ENCODE peak calls at places on chromosomes 3 and 15, in eight cellular contexts. G, Y, L, N, T, W, B and D are unnamed samples.
A peak's percentile ranks its signal among the peaks of the same experiment; 100 is the strongest.

GRCh38 chr15:99105516-99106341 is 849 bp downstream of the SYNM start:
- DNase-seq in G (peak; percentile 27), Y (peak; percentile 61), L (peak; percentile 37), N (peak; percentile 66), T (peak; percentile 72), W (peak; percentile 36), B (peak; percentile 12), D (peak; percentile 84)

GRCh38 chr15:63860161-63860954 is 26.6 kb upstream of the HERC1 start:
- DNase-seq in G (peak; percentile 83), Y (no peak), L (peak; percentile 14), N (no peak), T (no peak), W (no peak), B (peak; percentile 48), D (no peak)

GRCh38 chr15:60507596-60508424 is 28.9 kb upstream of the ICE2 start:
- DNase-seq in G (peak; percentile 79), Y (peak; percentile 62), L (peak; percentile 33), N (peak; percentile 77), T (peak; percentile 52), W (peak; percentile 32), B (peak; percentile 17), D (no peak)

GRCh38 chr3:146640361-146640760 is 35.2 kb upstream of the PLSCR5 start:
- DNase-seq in G (no peak), Y (no peak), L (no peak), N (no peak), T (no peak), W (no peak), B (no peak), D (no peak)

GRCh38 chr3:197549261-197549885 is 6.4 kb downstream of the BDH1 start:
- DNase-seq in G (no peak), Y (no peak), L (no peak), N (no peak), T (no peak), W (no peak), B (no peak), D (peak; percentile 44)

GRCh38 chr15:68484696-68485400 is 52.9 kb upstream of the ITGA11 start:
- DNase-seq in G (no peak), Y (no peak), L (no peak), N (peak; percentile 59), T (no peak), W (peak; percentile 76), B (no peak), D (no peak)

GRCh38 chr3:113783463-113783862 is 36.6 kb downstream of the ATP6V1A start:
- DNase-seq in G (no peak), Y (no peak), L (no peak), N (peak; percentile 98), T (no peak), W (no peak), B (no peak), D (no peak)

GRCh38 chr3:150401285-150401684 is 6.8 kb upstream of the TSC22D2 start:
- DNase-seq in G (no peak), Y (peak; percentile 58), L (no peak), N (no peak), T (no peak), W (no peak), B (no peak), D (no peak)

GRCh38 chr3:52529376-52530333 is 4.0 kb downstream of the NT5DC2 start:
- DNase-seq in G (no peak), Y (no peak), L (peak; percentile 7), N (peak; percentile 46), T (no peak), W (peak; percentile 43), B (no peak), D (peak; percentile 73)

GRCh38 chr3:123750659-123751420 is 133.3 kb downstream of the MYLK start:
- DNase-seq in G (no peak), Y (no peak), L (no peak), N (peak; percentile 95), T (peak; percentile 54), W (no peak), B (no peak), D (no peak)

GRCh38 chr3:123751478-123751877 is 132.7 kb downstream of the MYLK start:
- DNase-seq in G (no peak), Y (no peak), L (no peak), N (peak; percentile 58), T (no peak), W (no peak), B (no peak), D (no peak)

GRCh38 chr3:123753321-123753720 is 130.8 kb downstream of the MYLK start:
- DNase-seq in G (no peak), Y (no peak), L (no peak), N (no peak), T (no peak), W (no peak), B (no peak), D (no peak)

GRCh38 chr3:123750209-123750608 is 133.9 kb downstream of the MYLK start:
- DNase-seq in G (no peak), Y (no peak), L (no peak), N (no peak), T (no peak), W (no peak), B (no peak), D (no peak)

DNA sequence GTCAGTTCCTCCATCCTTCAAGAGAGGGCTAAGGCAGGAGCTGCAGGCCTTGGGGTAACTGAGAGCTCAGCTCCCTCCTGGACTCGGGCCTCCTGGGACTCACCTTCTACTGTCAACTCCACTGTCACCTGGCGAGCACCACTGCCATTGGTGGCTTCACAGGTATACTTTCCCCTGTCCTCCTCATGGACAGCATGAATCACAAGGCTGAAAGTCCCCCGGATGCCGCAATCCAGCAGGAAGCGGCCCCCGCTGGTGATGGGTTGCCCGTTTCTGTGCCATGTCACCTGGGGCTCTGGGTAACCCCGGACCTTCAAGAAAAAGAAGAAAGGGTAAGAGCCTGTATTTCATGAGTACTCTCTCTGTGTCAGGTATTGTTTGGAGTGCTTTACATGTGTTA is 131.9 kb downstream of the MYLK start:
- DNase-seq in G (no peak), Y (no peak), L (no peak), N (no peak), T (no peak), W (no peak), B (no peak), D (no peak)
- H3K4me1 ChIP-seq in G (no peaks in the 10 kb centered on the region), Y (peaks cover 38% of the 10 kb centered on the region), L (peaks cover 15% of the 10 kb centered on the region), N (peaks cover 40% of the 10 kb centered on the region), T (no peaks in the 10 kb centered on the region), W (no peaks in the 10 kb centered on the region), B (no peaks in the 10 kb centered on the region), D (peaks cover 41% of the 10 kb centered on the region)

GRCh38 chr3:144127014-144127413 is 155.4 kb downstream of the DIPK2A start:
- DNase-seq in G (no peak), Y (no peak), L (no peak), N (no peak), T (no peak), W (no peak), B (no peak), D (no peak)
- H3K27ac ChIP-seq in G (no peak overlapping the region), Y (no peak overlapping the region), L (no peak overlapping the region), N (no peak overlapping the region), T (peak overlapping the region; percentile 81), W (no peak overlapping the region), B (no peak overlapping the region), D (no peak overlapping the region)

DNA sequence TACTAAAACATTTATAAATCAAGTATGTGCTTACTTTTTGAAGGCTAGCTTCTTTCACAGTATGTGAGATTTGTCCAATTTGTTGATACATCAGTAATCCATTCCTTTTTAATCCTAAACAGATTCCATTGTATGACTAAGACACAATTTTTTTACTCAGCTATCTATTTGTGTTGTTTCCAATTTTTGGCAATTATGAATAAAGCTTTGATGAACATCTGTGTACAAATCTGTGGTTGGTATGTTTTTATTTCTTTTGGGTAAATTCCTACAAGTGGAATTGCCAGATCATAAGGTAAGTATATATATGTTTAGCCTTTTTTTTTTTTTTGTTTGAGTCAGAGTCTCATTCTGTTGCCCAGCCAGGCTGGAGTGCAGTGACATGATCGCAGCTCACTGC is 56.2 kb upstream of the VEPH1 start:
- DNase-seq in G (no peak), Y (no peak), L (no peak), N (peak; percentile 42), T (no peak), W (no peak), B (no peak), D (no peak)
- H3K4me1 ChIP-seq in G (no peaks in the 10 kb centered on the region), Y (no peaks in the 10 kb centered on the region), L (no peaks in the 10 kb centered on the region), N (no peaks in the 10 kb centered on the region), T (no peaks in the 10 kb centered on the region), W (no peaks in the 10 kb centered on the region), B (no peaks in the 10 kb centered on the region), D (no peaks in the 10 kb centered on the region)

GRCh38 chr3:9743548-9743947 is 6.2 kb upstream of the OGG1 start:
- DNase-seq in G (no peak), Y (no peak), L (no peak), N (no peak), T (no peak), W (no peak), B (no peak), D (no peak)

GRCh38 chr3:9744162-9744561 is 5.6 kb upstream of the OGG1 start:
- DNase-seq in G (no peak), Y (no peak), L (no peak), N (no peak), T (no peak), W (no peak), B (no peak), D (no peak)

GRCh38 chr3:9745521-9745920 is 4.2 kb upstream of the OGG1 start:
- DNase-seq in G (no peak), Y (no peak), L (no peak), N (no peak), T (no peak), W (no peak), B (no peak), D (no peak)

GRCh38 chr3:9739181-9739580 is 7.6 kb downstream of the BRPF1 start:
- DNase-seq in G (no peak), Y (no peak), L (no peak), N (no peak), T (no peak), W (no peak), B (no peak), D (no peak)

GRCh38 chr3:9742560-9742959 is 7.2 kb upstream of the OGG1 start:
- DNase-seq in G (no peak), Y (no peak), L (no peak), N (no peak), T (no peak), W (no peak), B (no peak), D (no peak)
- H3K27ac ChIP-seq in G (no peak overlapping the region), Y (no peak overlapping the region), L (no peak overlapping the region), N (no peak overlapping the region), T (no peak overlapping the region), W (no peak overlapping the region), B (no peak overlapping the region), D (no peak overlapping the region)

DNA sequence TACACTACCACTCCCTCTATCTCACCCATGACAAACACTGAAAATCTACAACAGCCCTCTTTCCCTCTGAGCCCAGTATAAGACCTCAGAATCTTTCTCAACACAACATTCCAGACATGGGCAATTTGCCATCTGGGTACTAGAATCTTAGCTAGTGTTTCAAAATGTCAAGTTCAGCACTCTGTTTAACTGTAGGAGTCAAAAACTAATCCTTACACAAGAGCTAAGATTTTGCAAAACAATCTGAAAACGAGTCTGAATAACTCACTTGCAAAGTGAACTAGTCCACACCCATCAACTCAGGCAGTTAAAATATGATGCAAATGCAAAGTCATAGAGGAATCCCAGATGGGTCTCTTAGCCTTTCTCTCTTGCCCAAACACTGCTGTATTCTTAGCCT is 67.8 kb downstream of the GPR176 start:
- DNase-seq in G (no peak), Y (no peak), L (no peak), N (peak; percentile 74), T (no peak), W (no peak), B (no peak), D (no peak)
- H3K4me1 ChIP-seq in G (no peaks in the 10 kb centered on the region), Y (no peaks in the 10 kb centered on the region), L (no peaks in the 10 kb centered on the region), N (peaks cover 17% of the 10 kb centered on the region), T (peaks cover 13% of the 10 kb centered on the region), W (no peaks in the 10 kb centered on the region), B (no peaks in the 10 kb centered on the region), D (no peaks in the 10 kb centered on the region)